ENCODE peak calls at places on chromosome 15, in four cellular contexts. H, N, C and J are unnamed samples. For H3K4me1, the result is how much of the 10 kb centered on the place peaks cover.

GRCh38 chr15:77034620-77035467 is 36.1 kb downstream of the TSPAN3 start:
- DNase-seq in H (no peak), N (no peak), C (no peak), J (peak)

GRCh38 chr15:87582169-87582568 is 674.4 kb downstream of the NTRK3 start:
- DNase-seq in H (no peak), N (no peak), C (no peak), J (no peak)

GRCh38 chr15:90336705-90337141 is 15.4 kb upstream of the ZNF774 start:
- DNase-seq in H (no peak), N (peak), C (peak), J (peak)

GRCh38 chr15:66153549-66154415 is 99.8 kb downstream of the MEGF11 start:
- DNase-seq in H (no peak), N (no peak), C (no peak), J (no peak)

GRCh38 chr15:52657338-52657737 is 21.9 kb downstream of the ATOSA start:
- DNase-seq in H (no peak), N (peak), C (peak), J (no peak)

GRCh38 chr15:89825264-89825940 is 10.8 kb upstream of the ANPEP start:
- DNase-seq in H (no peak), N (no peak), C (no peak), J (no peak)

GRCh38 chr15:60407406-60407805 is 9.6 kb upstream of the ANXA2 start:
- DNase-seq in H (no peak), N (peak), C (peak), J (no peak)

GRCh38 chr15:54707805-54708752 is 488.7 kb downstream of the RSL24D1 start:
- DNase-seq in H (no peak), N (no peak), C (no peak), J (no peak)

GRCh38 chr15:68081869-68082505 is 27.9 kb downstream of the PIAS1 start:
- DNase-seq in H (no peak), N (no peak), C (no peak), J (no peak)

GRCh38 chr15:52115598-52116427 is 3.2 kb upstream of the BCL2L10 start:
- DNase-seq in H (no peak), N (no peak), C (no peak), J (no peak)

GRCh38 chr15:68334661-68335124 is 57.1 kb downstream of the FEM1B start:
- DNase-seq in H (no peak), N (peak), C (peak), J (no peak)

GRCh38 chr15:60731583-60732130 is 252.7 kb upstream of the ICE2 start:
- DNase-seq in H (no peak), N (no peak), C (no peak), J (no peak)

GRCh38 chr15:56325186-56325585 is 40.0 kb upstream of the TEX9 start:
- DNase-seq in H (no peak), N (peak), C (peak), J (no peak)

GRCh38 chr15:48250640-48251076 is 44.6 kb downstream of the SLC12A1 start:
- DNase-seq in H (no peak), N (peak), C (peak), J (peak)

GRCh38 chr15:80785811-80786354 is 6.7 kb downstream of the CEMIP start:
- DNase-seq in H (no peak), N (no peak), C (no peak), J (no peak)

GRCh38 chr15:94331731-94332130 is 100.4 kb downstream of the MCTP2 start:
- DNase-seq in H (no peak), N (no peak), C (no peak), J (no peak)

GRCh38 chr15:74327756-74328155 is 39.7 kb downstream of the CYP11A1 start:
- DNase-seq in H (no peak), N (no peak), C (no peak), J (no peak)

GRCh38 chr15:84855032-84855645 is 29.3 kb upstream of the SLC28A1 start:
- DNase-seq in H (no peak), N (no peak), C (no peak), J (no peak)

GRCh38 chr15:88681610-88682221 is 42.9 kb downstream of the ISG20 start:
- DNase-seq in H (no peak), N (no peak), C (no peak), J (no peak)

GRCh38 chr15:31079519-31079918 is 22.0 kb downstream of the TRPM1 start:
- DNase-seq in H (no peak), N (peak), C (no peak), J (no peak)

GRCh38 chr15:28977377-28978010 is 91.7 kb downstream of the APBA2 start:
- DNase-seq in H (no peak), N (peak), C (peak), J (no peak)

GRCh38 chr15:25863067-25863967 is at the start of gene ATP10A:
- DNase-seq in H (no peak), N (peak), C (peak), J (peak)

GRCh38 chr15:73838795-73839565 is 34.4 kb upstream of the TBC1D21 start:
- DNase-seq in H (no peak), N (no peak), C (no peak), J (no peak)

GRCh38 chr15:42138968-42139386 is 17.5 kb downstream of the PLA2G4F start:
- DNase-seq in H (no peak), N (no peak), C (no peak), J (no peak)

GRCh38 chr15:32659340-32659831 is 17.9 kb downstream of the SCG5 start:
- DNase-seq in H (no peak), N (peak), C (no peak), J (no peak)

GRCh38 chr15:45148076-45149059 is 18.6 kb downstream of the DUOX1 start:
- DNase-seq in H (no peak), N (no peak), C (no peak), J (no peak)

GRCh38 chr15:48090115-48090514 is 30.7 kb upstream of the SLC24A5 start:
- DNase-seq in H (no peak), N (no peak), C (no peak), J (no peak)

GRCh38 chr15:56367156-56367555 is 1.9 kb downstream of the TEX9 start:
- DNase-seq in H (no peak), N (no peak), C (no peak), J (no peak)

GRCh38 chr15:57554063-57554820 is 37.5 kb upstream of the MYZAP start:
- DNase-seq in H (no peak), N (peak), C (no peak), J (no peak)

GRCh38 chr15:33096134-33096533 is 98.4 kb downstream of the FMN1 start:
- DNase-seq in H (no peak), N (no peak), C (no peak), J (no peak)

GRCh38 chr15:64844576-64845140 is 2.9 kb downstream of the PLEKHO2 start:
- DNase-seq in H (no peak), N (no peak), C (no peak), J (no peak)
- H3K4me1 ChIP-seq in H (under half), N (under half), C (under half), J (under half)

GRCh38 chr15:51046799-51047449 is 47.8 kb downstream of the TNFAIP8L3 start:
- DNase-seq in H (no peak), N (peak), C (peak), J (no peak)
- H3K4me1 ChIP-seq in H (under half), N (under half), C (under half), J (under half)

DNA sequence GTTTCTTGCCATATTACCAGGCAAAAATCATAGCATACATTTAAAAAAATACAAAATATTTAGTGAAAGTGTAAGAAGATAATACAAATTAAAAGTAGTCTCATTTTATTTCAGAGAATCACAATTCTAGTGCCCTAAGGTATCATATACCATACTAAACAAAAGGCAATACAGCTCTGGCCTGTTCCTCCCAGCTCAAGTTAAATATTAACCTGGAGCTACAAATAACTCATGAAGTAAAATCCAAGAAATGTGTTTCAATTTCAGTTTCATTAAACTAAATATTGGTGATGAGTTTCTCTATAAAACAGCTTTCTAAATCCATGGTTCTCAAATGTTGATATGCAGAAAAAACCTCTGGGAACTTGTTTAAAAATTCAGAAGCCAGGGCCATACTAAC is 67.7 kb downstream of the INO80 start:
- DNase-seq in H (no peak), N (no peak), C (no peak), J (no peak)
- H3K4me1 ChIP-seq in H (under half), N (under half), C (under half), J (under half)

GRCh38 chr15:92914768-92915221 is 14.7 kb downstream of the CHD2 start:
- DNase-seq in H (no peak), N (no peak), C (no peak), J (no peak)

GRCh38 chr15:92917606-92918407 is 17.7 kb downstream of the CHD2 start:
- DNase-seq in H (peak), N (peak), C (peak), J (peak)

GRCh38 chr15:92915766-92916435 is 15.8 kb downstream of the CHD2 start:
- DNase-seq in H (no peak), N (peak), C (no peak), J (no peak)

GRCh38 chr15:92910451-92910850 is 10.3 kb downstream of the CHD2 start:
- DNase-seq in H (no peak), N (no peak), C (no peak), J (peak)

GRCh38 chr15:92914103-92914499 is 14.0 kb downstream of the CHD2 start:
- DNase-seq in H (no peak), N (no peak), C (no peak), J (peak)
- H3K4me1 ChIP-seq in H (under half), N (half or more), C (under half), J (half or more)

DNA sequence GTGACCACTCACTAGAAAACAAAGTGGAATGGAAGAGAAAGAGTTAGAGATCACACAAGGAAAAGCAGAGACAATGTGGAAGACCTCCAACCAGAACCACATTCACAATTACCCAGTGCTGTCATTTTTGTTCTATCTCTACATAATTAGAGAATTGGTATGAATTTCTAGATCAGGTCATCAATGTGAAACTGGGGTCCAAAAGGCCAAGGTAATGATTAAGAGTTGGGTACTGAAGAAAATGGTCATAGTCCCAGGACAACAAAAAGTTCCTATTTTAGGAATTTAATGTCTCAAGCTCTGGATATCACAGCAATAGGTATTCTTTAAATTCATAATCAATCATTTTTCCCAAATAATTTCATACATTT is 84.7 kb upstream of the PPIB start:
- DNase-seq in H (no peak), N (no peak), C (no peak), J (no peak)
- H3K4me1 ChIP-seq in H (under half), N (under half), C (under half), J (under half)

DNA sequence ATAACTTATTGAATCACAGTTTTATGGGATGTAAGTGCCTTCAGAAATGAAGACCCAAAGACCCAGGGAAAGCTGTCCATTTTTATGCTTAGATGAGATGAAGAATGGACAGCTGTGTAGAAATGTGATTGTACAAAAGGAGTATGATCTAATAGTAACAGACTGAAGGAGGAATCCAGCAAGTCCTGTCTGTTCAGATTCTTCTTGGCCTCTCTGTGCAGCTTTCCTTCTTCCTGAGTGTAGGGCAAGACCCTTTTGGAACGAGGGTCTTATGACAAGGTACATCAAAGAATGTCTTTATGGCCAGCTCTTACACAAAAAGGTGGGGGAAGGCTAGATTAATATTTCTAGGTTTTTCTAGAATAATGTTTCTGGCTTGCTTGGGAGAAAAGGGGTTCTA is 1.4 kb upstream of the KIF23 start:
- DNase-seq in H (no peak), N (no peak), C (no peak), J (no peak)
- H3K4me1 ChIP-seq in H (under half), N (under half), C (under half), J (under half)

DNA sequence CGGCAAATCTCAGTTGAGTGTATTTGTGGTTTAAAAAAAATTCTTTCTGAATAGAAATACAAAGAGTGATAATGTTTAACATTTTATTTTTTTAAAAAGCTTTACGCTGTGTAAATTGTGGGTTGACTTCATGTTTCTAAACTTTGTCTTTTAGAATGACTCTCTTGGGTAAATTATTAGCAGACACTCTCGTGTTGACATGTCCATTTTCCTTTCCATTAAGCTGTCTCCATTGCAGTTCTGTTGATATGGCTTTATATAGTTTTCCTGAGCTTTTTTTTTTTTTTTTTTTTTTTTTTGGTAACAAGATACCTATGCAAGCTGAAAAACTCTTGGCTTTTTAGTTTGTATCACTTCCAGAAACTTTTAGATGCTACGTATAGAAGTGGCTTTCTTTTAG is 92.6 kb downstream of the IGF1R start:
- DNase-seq in H (no peak), N (no peak), C (no peak), J (no peak)
- H3K4me1 ChIP-seq in H (under half), N (under half), C (under half), J (under half)